ENCODE peak calls at places on chromosome 17, in six cellular contexts. Q is activated naive CD4-positive, alpha-beta T cell treated with Interleukin-2 at 50 U/mL for 16 hours; I is HuH-7; B is skeletal muscle cell; X is stromal cell of bone marrow; H is AG08395. G is an unnamed sample.
A peak's percentile ranks its signal among the peaks of the same experiment; 100 is the strongest.

GRCh38 chr17:3750296-3750695 is 26.6 kb downstream of the HASPIN start:
- DNase-seq in B (no peak), X (no peak), I (no peak), Q (no peak), H (no peak), G (no peak)

GRCh38 chr17:75128694-75129505 is 2.6 kb downstream of the NT5C start:
- DNase-seq in B (no peak), H (no peak), Q (no peak), X (no peak), I (no peak), G (no peak)

GRCh38 chr17:50609376-50610074 is 25.2 kb upstream of the ABCC3 start:
- DNase-seq in I (no peak), X (no peak), H (no peak), Q (no peak), B (no peak), G (no peak)

GRCh38 chr17:77120866-77121265 is 19.9 kb upstream of the SEC14L1 start:
- DNase-seq in Q (no peak), X (no peak), I (no peak), H (no peak), B (no peak), G (no peak)

GRCh38 chr17:70668938-70669778 is 499.8 kb downstream of the KCNJ2 start:
- DNase-seq in H (no peak), X (no peak), Q (no peak), I (no peak), B (no peak), G (no peak)

GRCh38 chr17:69348441-69348840 is 21.5 kb upstream of the ABCA5 start:
- DNase-seq in B (no peak), Q (no peak), H (no peak), I (no peak), X (no peak), G (no peak)

GRCh38 chr17:60352569-60352968 is 39.4 kb downstream of the USP32 start:
- DNase-seq in X (no peak), I (no peak), Q (no peak), H (no peak), B (no peak), G (no peak)

GRCh38 chr17:20074489-20074888 is 65.3 kb downstream of the SPECC1 start:
- DNase-seq in I (no peak), X (no peak), B (no peak), H (no peak), Q (no peak), G (no peak)

GRCh38 chr17:16929757-16930520 is 42.0 kb downstream of the TNFRSF13B start:
- DNase-seq in B (no peak), X (no peak), Q (no peak), H (no peak), I (no peak), G (no peak)

GRCh38 chr17:27559996-27560481 is 70.9 kb upstream of the LGALS9 start:
- DNase-seq in X (peak; percentile 76), H (peak; percentile 70), I (no peak), B (peak; percentile 86), Q (no peak), G (peak; percentile 92)

GRCh38 chr17:81869221-81870154 is 1.6 kb downstream of the ARHGDIA start:
- DNase-seq in H (no peak), I (peak; percentile 73), Q (peak; percentile 43), X (no peak), B (no peak), G (no peak)

GRCh38 chr17:29495011-29495410 is 71.8 kb downstream of the ABHD15 start:
- DNase-seq in I (no peak), B (no peak), X (peak; percentile 26), H (peak; percentile 30), Q (no peak), G (no peak)

GRCh38 chr17:28967240-28968135 is 16.2 kb upstream of the PHF12 start:
- DNase-seq in Q (no peak), H (no peak), X (no peak), I (no peak), B (no peak), G (no peak)

GRCh38 chr17:379531-380200 is 27.1 kb upstream of the RPH3AL start:
- DNase-seq in I (no peak), X (no peak), Q (no peak), B (no peak), H (no peak), G (no peak)

GRCh38 chr17:27475070-27475673 is 18.9 kb downstream of the KSR1 start:
- DNase-seq in B (no peak), I (no peak), H (no peak), X (no peak), Q (peak; percentile 79), G (no peak)

GRCh38 chr17:7173687-7174602 is 5.2 kb downstream of the ASGR1 start:
- DNase-seq in B (no peak), Q (peak; percentile 51), H (no peak), X (no peak), I (no peak), G (peak; percentile 85)

GRCh38 chr17:48107137-48108055 is at the start of gene SNX11:
- DNase-seq in Q (peak; percentile 94), I (peak; percentile 95), X (peak; percentile 60), B (peak; percentile 45), H (peak; percentile 86), G (peak; percentile 53)

GRCh38 chr17:81553616-81554181 is 1.5 kb upstream of the FAAP100 start:
- DNase-seq in H (peak; percentile 88), X (peak; percentile 94), B (peak; percentile 89), I (no peak), Q (no peak), G (peak; percentile 92)

GRCh38 chr17:19897108-19897854 is 29.5 kb upstream of the ULK2 start:
- DNase-seq in Q (no peak), H (no peak), B (peak; percentile 2), I (no peak), X (no peak), G (no peak)

G was measured in dermis microvascular lymphatic vessel endothelial cell.